ENCODE peak calls at places on chromosomes 4 and X, in seven cellular contexts. G, A, M, T, Q, L and W are unnamed samples.
A peak's percentile ranks its signal among the peaks of the same experiment; 100 is the strongest.

GRCh38 chr4:154928640-154929257 is 147.7 kb downstream of the RBM46 start:
- DNase-seq in A (no peak), Q (no peak), L (peak; percentile 53), G (no peak), T (no peak), M (peak; percentile 11), W (peak; percentile 72)

GRCh38 chrX:79330022-79330421 is 37.1 kb downstream of the ITM2A start:
- DNase-seq in T (no peak), G (no peak), Q (no peak), M (peak; percentile 6), L (peak; percentile 47), A (no peak), W (peak; percentile 55)

GRCh38 chrX:105869676-105870075 is 47.3 kb downstream of the NRK start:
- DNase-seq in M (no peak), A (no peak), Q (no peak), G (no peak), T (no peak), L (no peak), W (no peak)

GRCh38 chr4:81565137-81565870 is 93.6 kb upstream of the RASGEF1B start:
- DNase-seq in G (no peak), Q (peak; percentile 24), T (peak; percentile 92), A (no peak), L (peak; percentile 34), M (no peak), W (peak; percentile 57)

GRCh38 chrX:56588397-56589188 is 25.2 kb downstream of the UBQLN2 start:
- DNase-seq in G (no peak), T (no peak), L (no peak), M (no peak), Q (no peak), A (no peak), W (no peak)

GRCh38 chrX:45232139-45232538 is 31.5 kb upstream of the DIPK2B start:
- DNase-seq in A (peak; percentile 2), G (no peak), L (no peak), T (no peak), M (no peak), Q (no peak), W (no peak)

GRCh38 chr4:188387134-188387791 is 248.0 kb downstream of the TRIML1 start:
- DNase-seq in G (no peak), Q (no peak), A (no peak), L (peak; percentile 63), T (no peak), M (peak; percentile 34), W (no peak)

GRCh38 chrX:40099046-40099968 is 1.5 kb upstream of the BCOR start:
- DNase-seq in T (no peak), A (peak; percentile 40), M (peak; percentile 72), Q (no peak), L (peak; percentile 59), G (peak; percentile 43), W (peak; percentile 87)

GRCh38 chr4:166290426-166290825 is 417.4 kb downstream of the TLL1 start:
- DNase-seq in A (no peak), Q (no peak), L (no peak), G (no peak), M (no peak), T (no peak), W (no peak)

GRCh38 chr4:106818764-106819163 is 217.3 kb downstream of the DKK2 start:
- DNase-seq in T (no peak), Q (no peak), L (no peak), A (no peak), G (no peak), M (no peak), W (no peak)

GRCh38 chr4:76765473-76766183 is 132.3 kb downstream of the SOWAHB start:
- DNase-seq in L (no peak), Q (no peak), A (no peak), G (no peak), T (no peak), M (no peak), W (no peak)

DNA sequence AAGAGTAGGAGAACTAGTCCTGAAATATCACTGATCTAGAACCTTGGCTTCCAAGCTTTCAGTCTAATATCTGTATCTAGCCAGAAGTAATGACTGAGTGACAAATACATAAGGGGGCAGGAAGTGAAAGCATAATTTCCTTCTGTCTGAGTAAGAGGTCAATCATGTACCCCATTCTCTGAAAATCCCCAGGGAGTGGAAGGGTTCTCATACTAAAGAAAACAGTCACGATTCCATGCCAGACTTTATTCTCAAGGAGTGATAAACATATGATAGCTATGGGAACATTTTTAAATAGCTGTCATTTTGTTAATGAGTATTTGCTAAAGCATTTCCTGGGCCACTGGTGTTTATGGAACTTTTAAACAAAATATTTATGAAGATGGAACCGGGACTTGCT is 308.5 kb downstream of the ARHGAP24 start:
- DNase-seq in T (no peak), A (no peak), M (no peak), G (no peak), L (no peak), Q (no peak), W (no peak)
- H3K4me1 ChIP-seq in T (peaks cover 67% of the 10 kb centered on the region), A (no peaks in the 10 kb centered on the region), M (peaks cover 10% of the 10 kb centered on the region), G (no peaks in the 10 kb centered on the region), L (no peaks in the 10 kb centered on the region), Q (peaks cover 2% of the 10 kb centered on the region), W (no peaks in the 10 kb centered on the region)

GRCh38 chr4:6351246-6352000 is 81.8 kb downstream of the WFS1 start:
- DNase-seq in A (no peak), G (no peak), M (no peak), T (no peak), Q (no peak), L (no peak), W (no peak)
- H3K4me1 ChIP-seq in A (no peaks in the 10 kb centered on the region), G (no peaks in the 10 kb centered on the region), M (no peaks in the 10 kb centered on the region), T (no peaks in the 10 kb centered on the region), Q (no peaks in the 10 kb centered on the region), L (no peaks in the 10 kb centered on the region), W (no peaks in the 10 kb centered on the region)

DNA sequence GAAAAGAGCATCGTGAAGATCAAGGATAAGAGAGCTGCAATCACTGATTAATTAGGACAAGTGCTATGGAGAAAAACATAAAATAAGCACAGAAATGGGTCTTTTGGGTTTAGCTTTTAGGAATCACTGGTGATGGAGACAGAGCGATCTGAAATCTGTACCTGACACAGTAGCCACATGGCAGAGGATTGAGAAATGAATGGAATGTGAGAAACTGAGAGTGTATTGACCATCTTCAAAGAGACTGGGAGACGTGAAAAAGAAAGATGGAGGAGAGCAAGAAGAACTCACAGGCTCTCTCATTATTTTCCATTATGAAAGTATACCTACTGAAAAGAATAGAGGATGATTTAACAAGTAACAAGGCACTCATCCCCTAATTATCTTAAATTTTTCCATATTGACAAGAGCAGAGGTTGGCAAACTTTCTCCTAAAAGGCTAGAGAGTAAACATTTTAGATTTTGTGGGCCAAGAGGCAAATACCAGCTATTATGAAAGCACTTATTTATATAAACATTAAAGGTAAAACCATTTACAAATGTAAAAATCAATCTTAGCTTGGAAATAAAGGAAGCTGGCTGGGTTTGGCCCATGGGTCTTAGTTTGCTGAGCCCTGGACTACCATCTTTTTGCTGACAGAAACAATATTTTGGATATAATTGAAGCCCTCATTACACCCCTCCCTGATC is 7.2 kb downstream of the TMEM154 start:
- DNase-seq in G (no peak), M (no peak), T (no peak), L (no peak), Q (no peak), A (no peak), W (no peak)
- H3K4me1 ChIP-seq in G (peaks cover 2% of the 10 kb centered on the region), M (no peaks in the 10 kb centered on the region), T (no peaks in the 10 kb centered on the region), L (peaks cover 10% of the 10 kb centered on the region), Q (no peaks in the 10 kb centered on the region), A (no peaks in the 10 kb centered on the region), W (no peaks in the 10 kb centered on the region)

GRCh38 chr4:27001398-27002164 is 140.9 kb downstream of the STIM2 start:
- DNase-seq in T (no peak), G (no peak), M (no peak), Q (no peak), L (no peak), A (no peak), W (peak; percentile 53)

GRCh38 chr4:27000820-27001219 is 140.2 kb downstream of the STIM2 start:
- DNase-seq in T (no peak), Q (no peak), L (no peak), G (peak; percentile 22), A (no peak), M (no peak), W (no peak)

GRCh38 chr4:27005512-27006246 is 145.0 kb downstream of the STIM2 start:
- DNase-seq in T (no peak), G (no peak), M (no peak), A (no peak), Q (no peak), L (no peak), W (no peak)

GRCh38 chr4:27006247-27006603 is 145.6 kb downstream of the STIM2 start:
- DNase-seq in M (no peak), T (no peak), A (no peak), G (no peak), L (no peak), Q (no peak), W (no peak)

GRCh38 chr4:27003602-27004238 is 143.1 kb downstream of the STIM2 start:
- DNase-seq in T (no peak), G (no peak), M (no peak), Q (no peak), A (no peak), L (no peak), W (no peak)
- H3K4me1 ChIP-seq in T (peaks cover 10% of the 10 kb centered on the region), G (peaks cover 16% of the 10 kb centered on the region), M (peaks cover 7% of the 10 kb centered on the region), Q (no peaks in the 10 kb centered on the region), A (peaks cover 15% of the 10 kb centered on the region), L (no peaks in the 10 kb centered on the region), W (no peaks in the 10 kb centered on the region)

DNA sequence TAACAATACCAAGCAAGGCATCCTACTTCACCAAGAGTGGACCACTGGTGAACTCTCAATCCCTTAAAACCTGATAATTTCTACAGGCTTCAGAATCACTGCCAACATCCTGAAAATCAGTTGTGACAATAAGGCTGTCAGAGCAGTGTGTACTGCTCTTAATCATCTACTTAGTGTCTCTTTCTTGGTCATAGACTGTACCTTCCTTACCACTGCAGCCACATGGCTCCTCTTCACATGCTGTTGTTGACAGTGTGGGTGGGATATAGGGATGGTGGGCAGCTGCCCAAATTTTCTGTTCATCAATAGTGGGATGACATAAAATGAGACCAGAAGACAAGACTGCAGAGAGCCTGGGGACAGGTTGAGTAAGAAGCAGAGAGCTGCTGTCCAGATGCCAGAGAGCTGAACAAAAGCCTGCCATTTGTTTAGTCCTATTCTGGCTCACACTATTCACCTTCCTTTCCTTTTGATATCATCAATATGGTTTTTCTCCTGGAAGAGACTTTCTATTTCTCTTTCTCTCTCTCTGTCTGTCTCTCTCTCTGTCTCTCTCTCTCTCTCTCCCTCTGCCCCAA is 178.9 kb downstream of the MGST2 start:
- DNase-seq in Q (no peak), A (no peak), L (no peak), T (no peak), G (no peak), M (no peak), W (no peak)
- H3K4me1 ChIP-seq in Q (no peaks in the 10 kb centered on the region), A (no peaks in the 10 kb centered on the region), L (peaks cover 67% of the 10 kb centered on the region), T (peaks cover 10% of the 10 kb centered on the region), G (no peaks in the 10 kb centered on the region), M (peaks cover 26% of the 10 kb centered on the region), W (peaks cover 35% of the 10 kb centered on the region)

GRCh38 chr4:87278335-87278794 is 44.3 kb downstream of the HSD17B13 start:
- DNase-seq in M (no peak), G (no peak), T (no peak), L (peak; percentile 10), A (no peak), Q (no peak), W (no peak)
- H3K4me1 ChIP-seq in M (peaks cover 7% of the 10 kb centered on the region), G (no peaks in the 10 kb centered on the region), T (no peaks in the 10 kb centered on the region), L (peaks cover 6% of the 10 kb centered on the region), A (no peaks in the 10 kb centered on the region), Q (no peaks in the 10 kb centered on the region), W (no peaks in the 10 kb centered on the region)

GRCh38 chr4:40912455-40913055 is 162.8 kb downstream of the NSUN7 start:
- DNase-seq in M (no peak), L (no peak), Q (no peak), T (no peak), G (no peak), A (no peak), W (no peak)
- H3K4me1 ChIP-seq in M (peaks cover 5% of the 10 kb centered on the region), L (peaks cover 10% of the 10 kb centered on the region), Q (peaks cover 19% of the 10 kb centered on the region), T (peaks cover 38% of the 10 kb centered on the region), G (no peaks in the 10 kb centered on the region), A (no peaks in the 10 kb centered on the region), W (no peaks in the 10 kb centered on the region)